ENCODE peak calls at places on chromosomes 7 and 10, in eight cellular contexts. One of them, this sample, is unnamed.

GRCh38 chr10:48469516-48470020 is 135.3 kb downstream of the ARHGAP22 start:
- DNase-seq in IMR-90: no peak
- DNase-seq in GM12878: no peak
- DNase-seq in fibroblast of lung: no peak
- DNase-seq in ovary: no peak
- DNase-seq in hepatocyte: no peak
- DNase-seq in mammary epithelial cell: no peak
- DNase-seq in AG04450: no peak
- DNase-seq in this sample: peak; percentile 21

GRCh38 chr10:53276797-53277196 is 504.2 kb upstream of the MBL2 start:
- DNase-seq in IMR-90: no peak
- DNase-seq in GM12878: no peak
- DNase-seq in fibroblast of lung: no peak
- DNase-seq in ovary: no peak
- DNase-seq in hepatocyte: no peak
- DNase-seq in mammary epithelial cell: no peak
- DNase-seq in AG04450: no peak
- DNase-seq in this sample: no peak

GRCh38 chr7:4742051-4742573 is 33.3 kb upstream of the AP5Z1 start:
- DNase-seq in IMR-90: no peak
- DNase-seq in GM12878: no peak
- DNase-seq in fibroblast of lung: peak; percentile 17
- DNase-seq in ovary: no peak
- DNase-seq in hepatocyte: peak; percentile 43
- DNase-seq in mammary epithelial cell: no peak
- DNase-seq in AG04450: no peak
- DNase-seq in this sample: no peak

GRCh38 chr10:88165849-88166271 is 302.4 kb downstream of the PTEN start:
- DNase-seq in IMR-90: peak; percentile 36
- DNase-seq in GM12878: no peak
- DNase-seq in fibroblast of lung: peak; percentile 84
- DNase-seq in ovary: no peak
- DNase-seq in hepatocyte: no peak
- DNase-seq in mammary epithelial cell: no peak
- DNase-seq in AG04450: no peak
- DNase-seq in this sample: no peak

GRCh38 chr7:50664461-50664922 is 99.3 kb upstream of the DDC start:
- DNase-seq in IMR-90: peak; percentile 54
- DNase-seq in GM12878: no peak
- DNase-seq in fibroblast of lung: peak; percentile 88
- DNase-seq in ovary: no peak
- DNase-seq in hepatocyte: no peak
- DNase-seq in mammary epithelial cell: peak; percentile 89
- DNase-seq in AG04450: no peak
- DNase-seq in this sample: peak; percentile 37

GRCh38 chr10:3173173-3173878 is 744 bp upstream of the PITRM1 start:
- DNase-seq in IMR-90: no peak
- DNase-seq in GM12878: no peak
- DNase-seq in fibroblast of lung: no peak
- DNase-seq in ovary: no peak
- DNase-seq in hepatocyte: no peak
- DNase-seq in mammary epithelial cell: no peak
- DNase-seq in AG04450: no peak
- DNase-seq in this sample: no peak

GRCh38 chr10:111473361-111473760 is 396.5 kb downstream of the ADRA2A start:
- DNase-seq in IMR-90: no peak
- DNase-seq in GM12878: no peak
- DNase-seq in fibroblast of lung: no peak
- DNase-seq in ovary: no peak
- DNase-seq in hepatocyte: no peak
- DNase-seq in mammary epithelial cell: peak; percentile 91
- DNase-seq in AG04450: no peak
- DNase-seq in this sample: no peak

GRCh38 chr10:59873924-59874323 is 32.4 kb downstream of the CCDC6 start:
- DNase-seq in IMR-90: no peak
- DNase-seq in GM12878: no peak
- DNase-seq in fibroblast of lung: no peak
- DNase-seq in ovary: no peak
- DNase-seq in hepatocyte: no peak
- DNase-seq in mammary epithelial cell: peak; percentile 28
- DNase-seq in AG04450: no peak
- DNase-seq in this sample: no peak

GRCh38 chr10:116097239-116097751 is 175.7 kb downstream of the GFRA1 start:
- DNase-seq in IMR-90: no peak
- DNase-seq in GM12878: no peak
- DNase-seq in fibroblast of lung: no peak
- DNase-seq in ovary: no peak
- DNase-seq in hepatocyte: no peak
- DNase-seq in mammary epithelial cell: no peak
- DNase-seq in AG04450: no peak
- DNase-seq in this sample: no peak

GRCh38 chr10:115849197-115849596 is 423.8 kb downstream of the GFRA1 start:
- DNase-seq in IMR-90: no peak
- DNase-seq in GM12878: no peak
- DNase-seq in fibroblast of lung: peak; percentile 42
- DNase-seq in ovary: no peak
- DNase-seq in hepatocyte: no peak
- DNase-seq in mammary epithelial cell: no peak
- DNase-seq in AG04450: no peak
- DNase-seq in this sample: no peak

GRCh38 chr7:34675749-34676374 is 17.8 kb downstream of the NPSR1 start:
- DNase-seq in IMR-90: no peak
- DNase-seq in GM12878: peak; percentile 9
- DNase-seq in fibroblast of lung: peak; percentile 11
- DNase-seq in ovary: no peak
- DNase-seq in hepatocyte: peak; percentile 19
- DNase-seq in mammary epithelial cell: no peak
- DNase-seq in AG04450: no peak
- DNase-seq in this sample: no peak

GRCh38 chr10:70266056-70266455 is 17.7 kb downstream of the NPFFR1 start:
- DNase-seq in IMR-90: no peak
- DNase-seq in GM12878: no peak
- DNase-seq in fibroblast of lung: no peak
- DNase-seq in ovary: no peak
- DNase-seq in hepatocyte: no peak
- DNase-seq in mammary epithelial cell: no peak
- DNase-seq in AG04450: no peak
- DNase-seq in this sample: no peak

GRCh38 chr7:5564894-5565293 is 141.3 kb upstream of the TNRC18 start:
- DNase-seq in IMR-90: no peak
- DNase-seq in GM12878: no peak
- DNase-seq in fibroblast of lung: no peak
- DNase-seq in ovary: no peak
- DNase-seq in hepatocyte: no peak
- DNase-seq in mammary epithelial cell: no peak
- DNase-seq in AG04450: no peak
- DNase-seq in this sample: no peak

GRCh38 chr10:26528048-26528447 is 89.9 kb downstream of the APBB1IP start:
- DNase-seq in IMR-90: no peak
- DNase-seq in GM12878: no peak
- DNase-seq in fibroblast of lung: no peak
- DNase-seq in ovary: no peak
- DNase-seq in hepatocyte: no peak
- DNase-seq in mammary epithelial cell: no peak
- DNase-seq in AG04450: no peak
- DNase-seq in this sample: no peak

GRCh38 chr10:12081879-12082560 is 13.3 kb downstream of the DHTKD1 start:
- DNase-seq in IMR-90: peak; percentile 68
- DNase-seq in GM12878: no peak
- DNase-seq in fibroblast of lung: peak; percentile 87
- DNase-seq in ovary: no peak
- DNase-seq in hepatocyte: no peak
- DNase-seq in mammary epithelial cell: peak; percentile 17
- DNase-seq in AG04450: no peak
- DNase-seq in this sample: no peak

GRCh38 chr7:28811990-28812389 is 146.1 kb downstream of the TRIL start:
- DNase-seq in IMR-90: no peak
- DNase-seq in GM12878: no peak
- DNase-seq in fibroblast of lung: no peak
- DNase-seq in ovary: no peak
- DNase-seq in hepatocyte: no peak
- DNase-seq in mammary epithelial cell: no peak
- DNase-seq in AG04450: no peak
- DNase-seq in this sample: no peak

GRCh38 chr10:101130984-101131961 is at the start of gene TLX1:
- DNase-seq in IMR-90: no peak
- DNase-seq in GM12878: no peak
- DNase-seq in fibroblast of lung: no peak
- DNase-seq in ovary: no peak
- DNase-seq in hepatocyte: no peak
- DNase-seq in mammary epithelial cell: no peak
- DNase-seq in AG04450: no peak
- DNase-seq in this sample: no peak

DNA sequence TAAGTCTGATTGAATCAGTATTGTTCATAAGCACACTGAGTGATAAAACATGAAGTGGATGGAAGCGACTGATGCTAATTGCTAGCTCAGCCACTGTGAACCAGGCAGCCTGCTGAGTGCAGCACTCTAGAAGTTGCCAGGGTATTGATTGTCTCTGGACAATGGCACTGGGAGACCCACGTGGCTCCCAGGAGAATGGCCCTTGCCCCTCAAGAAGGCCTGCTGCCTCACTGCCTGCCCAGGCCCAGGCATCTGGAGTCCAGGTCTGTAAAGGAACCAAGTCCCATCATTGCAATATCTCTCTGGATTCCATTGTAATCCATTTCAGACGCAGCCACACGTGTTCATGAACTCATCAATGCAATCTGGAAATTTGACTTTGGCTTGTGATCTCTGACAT is 80.5 kb upstream of the TCERG1L start:
- DNase-seq in IMR-90: no peak
- DNase-seq in GM12878: no peak
- DNase-seq in fibroblast of lung: no peak
- DNase-seq in ovary: no peak
- DNase-seq in hepatocyte: no peak
- DNase-seq in mammary epithelial cell: no peak
- DNase-seq in AG04450: no peak
- DNase-seq in this sample: no peak
- TF ChIP-seq CTCF in IMR-90: no peak
- TF ChIP-seq CTCF in GM12878: no peak
- TF ChIP-seq CTCF in fibroblast of lung: no peak
- TF ChIP-seq CTCF in ovary: no peak
- TF ChIP-seq CTCF in hepatocyte: no peak
- TF ChIP-seq CTCF in mammary epithelial cell: no peak
- TF ChIP-seq CTCF in AG04450: no peak
- TF ChIP-seq CTCF in this sample: no peak

GRCh38 chr7:74479961-74480829 is 26.5 kb downstream of the GTF2IRD1 start:
- DNase-seq in IMR-90: peak; percentile 93
- DNase-seq in GM12878: no peak
- DNase-seq in fibroblast of lung: peak; percentile 92
- DNase-seq in ovary: peak; percentile 85
- DNase-seq in hepatocyte: peak; percentile 84
- DNase-seq in mammary epithelial cell: peak; percentile 73
- DNase-seq in AG04450: peak; percentile 47
- DNase-seq in this sample: peak; percentile 90

GRCh38 chr7:74477188-74477587 is 23.5 kb downstream of the GTF2IRD1 start:
- DNase-seq in IMR-90: no peak
- DNase-seq in GM12878: no peak
- DNase-seq in fibroblast of lung: no peak
- DNase-seq in ovary: no peak
- DNase-seq in hepatocyte: no peak
- DNase-seq in mammary epithelial cell: no peak
- DNase-seq in AG04450: no peak
- DNase-seq in this sample: peak; percentile 71

GRCh38 chr7:74476546-74477095 is 22.9 kb downstream of the GTF2IRD1 start:
- DNase-seq in IMR-90: no peak
- DNase-seq in GM12878: no peak
- DNase-seq in fibroblast of lung: no peak
- DNase-seq in ovary: no peak
- DNase-seq in hepatocyte: no peak
- DNase-seq in mammary epithelial cell: peak; percentile 75
- DNase-seq in AG04450: no peak
- DNase-seq in this sample: peak; percentile 70

GRCh38 chr7:74479066-74479781 is 25.5 kb downstream of the GTF2IRD1 start:
- DNase-seq in IMR-90: peak; percentile 27
- DNase-seq in GM12878: no peak
- DNase-seq in fibroblast of lung: peak; percentile 61
- DNase-seq in ovary: peak; percentile 48
- DNase-seq in hepatocyte: no peak
- DNase-seq in mammary epithelial cell: no peak
- DNase-seq in AG04450: no peak
- DNase-seq in this sample: peak; percentile 81

DNA sequence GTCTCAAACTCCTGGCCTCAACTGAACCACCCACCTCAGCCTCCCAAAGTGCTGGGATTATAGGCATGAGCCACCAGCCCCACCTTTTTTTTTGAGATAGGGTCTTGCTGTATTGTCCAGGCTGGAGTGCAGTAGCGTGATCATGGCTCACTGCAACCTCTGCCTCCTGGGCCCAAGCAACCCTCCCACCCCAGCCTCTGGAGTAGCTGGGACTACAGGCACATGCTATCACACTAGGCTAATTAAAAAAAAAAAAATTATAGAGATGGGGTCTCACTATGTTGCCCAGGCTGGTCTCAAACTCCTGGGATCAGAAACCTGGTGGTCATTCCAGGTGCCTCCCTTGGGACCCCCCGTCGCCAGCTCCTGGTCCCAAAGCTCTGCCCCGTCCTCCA is 25.0 kb downstream of the GTF2IRD1 start:
- DNase-seq in IMR-90: no peak
- DNase-seq in GM12878: no peak
- DNase-seq in fibroblast of lung: no peak
- DNase-seq in ovary: no peak
- DNase-seq in hepatocyte: no peak
- DNase-seq in mammary epithelial cell: no peak
- DNase-seq in AG04450: no peak
- DNase-seq in this sample: no peak
- H3K27ac ChIP-seq in IMR-90: peak overlapping the region; percentile 38
- H3K27ac ChIP-seq in GM12878: no peak overlapping the region
- H3K27ac ChIP-seq in fibroblast of lung: peak overlapping the region; percentile 95
- H3K27ac ChIP-seq in ovary: peak overlapping the region; percentile 91
- H3K27ac ChIP-seq in hepatocyte: peak overlapping the region; percentile 95
- H3K27ac ChIP-seq in mammary epithelial cell: no peak overlapping the region
- H3K27ac ChIP-seq in AG04450: peak overlapping the region; percentile 91
- H3K27ac ChIP-seq in this sample: peak overlapping the region; percentile 96

DNA sequence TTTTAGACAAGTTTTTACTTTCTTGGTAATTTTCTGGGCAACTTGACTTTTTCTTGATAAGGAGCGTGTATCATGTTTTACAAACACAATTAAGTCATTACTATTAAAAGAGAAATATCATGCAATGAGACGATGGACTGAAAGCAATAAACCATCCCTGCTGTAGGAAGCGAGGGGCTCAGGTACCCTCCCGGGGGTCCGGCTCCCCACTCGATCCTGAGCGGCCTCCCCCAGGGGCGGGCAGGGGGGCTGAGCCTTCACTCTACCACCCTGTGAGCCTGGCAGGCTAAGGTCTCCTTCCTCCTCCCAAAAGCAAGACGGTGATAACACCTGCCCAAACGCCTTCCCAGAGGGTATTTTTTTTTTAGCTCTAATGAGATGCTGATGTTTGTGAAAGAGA is 51.8 kb upstream of the ADGRA1 start:
- DNase-seq in IMR-90: no peak
- DNase-seq in GM12878: no peak
- DNase-seq in fibroblast of lung: no peak
- DNase-seq in ovary: no peak
- DNase-seq in hepatocyte: no peak
- DNase-seq in mammary epithelial cell: no peak
- DNase-seq in AG04450: no peak
- DNase-seq in this sample: no peak
- TF ChIP-seq CTCF in IMR-90: no peak
- TF ChIP-seq CTCF in GM12878: no peak
- TF ChIP-seq CTCF in fibroblast of lung: no peak
- TF ChIP-seq CTCF in ovary: no peak
- TF ChIP-seq CTCF in hepatocyte: no peak
- TF ChIP-seq CTCF in mammary epithelial cell: no peak
- TF ChIP-seq CTCF in AG04450: no peak
- TF ChIP-seq CTCF in this sample: no peak

GRCh38 chr10:77890097-77890496 is 36.5 kb downstream of the DLG5 start:
- DNase-seq in IMR-90: no peak
- DNase-seq in GM12878: no peak
- DNase-seq in fibroblast of lung: no peak
- DNase-seq in ovary: no peak
- DNase-seq in hepatocyte: no peak
- DNase-seq in mammary epithelial cell: no peak
- DNase-seq in AG04450: no peak
- DNase-seq in this sample: no peak
- H3K27ac ChIP-seq in IMR-90: no peak overlapping the region
- H3K27ac ChIP-seq in GM12878: no peak overlapping the region
- H3K27ac ChIP-seq in fibroblast of lung: no peak overlapping the region
- H3K27ac ChIP-seq in ovary: peak overlapping the region; percentile 16
- H3K27ac ChIP-seq in hepatocyte: peak overlapping the region; percentile 89
- H3K27ac ChIP-seq in mammary epithelial cell: no peak overlapping the region
- H3K27ac ChIP-seq in AG04450: peak overlapping the region; percentile 21
- H3K27ac ChIP-seq in this sample: peak overlapping the region; percentile 75

This sample was measured in psoas muscle.